ENCODE peak calls at places on chromosomes 16 and 17, in four cellular contexts. R is stimulated activated CD4-positive, alpha-beta T cell treated with anti-CD3 and anti-CD28 coated beads, TNF-alpha, amount 100 ng/mL, for 1 hour; K is substantia nigra; W is left cardiac atrium. V is an unnamed sample.

GRCh38 chr16:25065899-25066298 is 45.6 kb upstream of the LCMT1 start:
- DNase-seq in R (no peak), K (no peak), W (no peak), V (no peak)

GRCh38 chr17:38926290-38927070 is 1.1 kb downstream of the LASP1NB start:
- DNase-seq in W (no peak), R (no peak), K (no peak), V (no peak)

GRCh38 chr17:64723781-64724180 is 61.7 kb upstream of the SMURF2 start:
- DNase-seq in W (no peak), R (no peak), K (no peak), V (no peak)

GRCh38 chr17:78557598-78558039 is 19.6 kb downstream of the DNAH17 start:
- DNase-seq in W (no peak), R (no peak), K (no peak), V (no peak)

GRCh38 chr17:19338031-19338990 is 24.2 kb downstream of the B9D1 start:
- DNase-seq in R (peak), K (peak), W (peak), V (no peak)

GRCh38 chr16:31705371-31705770 is 168.2 kb upstream of the ZNF267 start:
- DNase-seq in R (no peak), K (no peak), W (no peak), V (no peak)

GRCh38 chr16:67647681-67648080 is 2.7 kb downstream of the CARMIL2 start:
- DNase-seq in W (no peak), K (no peak), R (no peak), V (no peak)

GRCh38 chr16:13957197-13958078 is 37.5 kb downstream of the ERCC4 start:
- DNase-seq in W (peak), K (peak), R (no peak), V (peak)

GRCh38 chr16:30700491-30700890 is 1.5 kb downstream of the SRCAP start:
- DNase-seq in R (no peak), K (no peak), W (peak), V (no peak)

GRCh38 chr17:63696381-63696961 is 3.5 kb downstream of the LIMD2 start:
- DNase-seq in R (no peak), W (peak), K (peak), V (no peak)

GRCh38 chr17:38898812-38899348 is 26.5 kb upstream of the LASP1NB start:
- DNase-seq in W (no peak), R (peak), K (no peak), V (no peak)

GRCh38 chr17:63549289-63549945 is 860 bp upstream of the DCAF7 start:
- DNase-seq in W (no peak), K (no peak), R (no peak), V (no peak)

GRCh38 chr17:41917957-41918391 is 777 bp downstream of the ACLY start:
- DNase-seq in R (no peak), W (peak), K (peak), V (peak)

GRCh38 chr16:66120656-66121055 is 245.8 kb upstream of the CDH5 start:
- DNase-seq in K (no peak), W (no peak), R (no peak), V (no peak)

GRCh38 chr17:81940538-81941483 is 3.7 kb upstream of the PYCR1 start:
- DNase-seq in K (no peak), R (no peak), W (no peak), V (no peak)

GRCh38 chr16:9099131-9099625 is 7.7 kb downstream of the HAPSTR1 start:
- DNase-seq in W (no peak), K (no peak), R (no peak), V (no peak)

GRCh38 chr17:74380086-74380958 is 13.0 kb downstream of the GPR142 start:
- DNase-seq in W (no peak), R (no peak), K (no peak), V (no peak)

GRCh38 chr16:55901756-55902155 is 26.6 kb upstream of the CES5A start:
- DNase-seq in R (no peak), K (no peak), W (no peak), V (no peak)

GRCh38 chr16:4176794-4177438 is 60.7 kb upstream of the ADCY9 start:
- DNase-seq in R (no peak), W (no peak), K (no peak), V (peak)

GRCh38 chr17:2178798-2179505 is 124.0 kb downstream of the HIC1 start:
- DNase-seq in R (no peak), K (no peak), W (peak), V (no peak)

GRCh38 chr17:30336369-30337171 is 2.7 kb upstream of the TMIGD1 start:
- DNase-seq in W (no peak), K (no peak), R (peak), V (no peak)

GRCh38 chr16:19524356-19524865 is 669 bp downstream of the CCP110 start:
- DNase-seq in W (no peak), R (no peak), K (no peak), V (peak)

GRCh38 chr16:10280262-10281170 is 98.3 kb upstream of the GRIN2A start:
- DNase-seq in W (no peak), R (no peak), K (no peak), V (no peak)

GRCh38 chr17:39927928-39928867 is 666 bp downstream of the LRRC3C start:
- DNase-seq in K (peak), W (peak), R (no peak), V (no peak)

GRCh38 chr17:76405967-76406647 is 21.7 kb downstream of the SPHK1 start:
- DNase-seq in W (peak), K (no peak), R (no peak), V (peak)

GRCh38 chr16:1057252-1057932 is 15.2 kb upstream of the SSTR5 start:
- DNase-seq in W (no peak), R (no peak), K (no peak), V (no peak)

GRCh38 chr17:46818319-46818928 is at the start of gene WNT3:
- DNase-seq in K (peak), W (peak), R (no peak), V (no peak)

GRCh38 chr16:89281829-89282228 is 64.3 kb downstream of the ZNF778 start:
- DNase-seq in K (no peak), W (no peak), R (no peak), V (no peak)

GRCh38 chr17:71402661-71403141 is 718.1 kb upstream of the SOX9 start:
- DNase-seq in R (no peak), K (no peak), W (no peak), V (no peak)

GRCh38 chr16:30997000-30997886 is 12.2 kb downstream of the HSD3B7 start:
- DNase-seq in R (peak), K (peak), W (peak), V (no peak)

GRCh38 chr16:50067290-50067853 is 1.6 kb downstream of the HEATR3 start:
- DNase-seq in R (no peak), K (no peak), W (no peak), V (no peak)

GRCh38 chr17:76368545-76368944 is 14.8 kb upstream of the PRPSAP1 start:
- DNase-seq in K (no peak), R (no peak), W (no peak), V (no peak)

GRCh38 chr17:18191071-18191667 is 7.5 kb downstream of the ALKBH5 start:
- DNase-seq in W (peak), R (no peak), K (no peak), V (no peak)

GRCh38 chr16:48559462-48560211 is 50.3 kb downstream of the N4BP1 start:
- DNase-seq in R (no peak), K (no peak), W (no peak), V (no peak)

GRCh38 chr17:59400858-59401257 is 69.4 kb downstream of the YPEL2 start:
- DNase-seq in W (no peak), K (no peak), R (no peak), V (no peak)

V was measured in occipital lobe.